ENCODE peak calls at places on chromosome 11, in five cellular contexts. E is NCI-H1105 treated with DMSO at 0.1 percent for 48 hours; K is effector CD8-positive, alpha-beta T cell; W is AG10803; F is kidney epithelial cell. U is an unnamed sample.

GRCh38 chr11:116601734-116602636 is 170.8 kb downstream of the BUD13 start:
- DNase-seq in F (no peak), E (no peak), W (peak), K (no peak), U (peak)

GRCh38 chr11:16925495-16926065 is 88.6 kb downstream of the PLEKHA7 start:
- DNase-seq in W (peak), F (no peak), K (no peak), E (peak), U (peak)

GRCh38 chr11:14894657-14895598 is 2.9 kb upstream of the CYP2R1 start:
- DNase-seq in W (peak), K (no peak), F (no peak), E (no peak), U (no peak)

GRCh38 chr11:85672111-85672875 is 7.4 kb upstream of the CREBZF start:
- DNase-seq in F (no peak), K (no peak), W (no peak), E (no peak), U (no peak)

GRCh38 chr11:92886243-92886905 is 83.1 kb upstream of the MTNR1B start:
- DNase-seq in E (peak), W (peak), F (peak), K (no peak), U (peak)

GRCh38 chr11:116595305-116595880 is 177.4 kb downstream of the BUD13 start:
- DNase-seq in E (peak), F (no peak), K (no peak), W (no peak), U (no peak)

GRCh38 chr11:26621147-26621546 is 49.1 kb upstream of the MUC15 start:
- DNase-seq in W (peak), F (peak), K (no peak), E (no peak), U (no peak)

GRCh38 chr11:74925281-74925680 is 23.6 kb downstream of the XRRA1 start:
- DNase-seq in W (peak), F (no peak), K (no peak), E (no peak), U (peak)

GRCh38 chr11:72668645-72669347 is 5.4 kb downstream of the PDE2A start:
- DNase-seq in F (no peak), E (no peak), K (no peak), W (no peak), U (peak)

GRCh38 chr11:95187730-95188129 is 43.3 kb downstream of the SESN3 start:
- DNase-seq in W (no peak), F (no peak), E (no peak), K (no peak), U (no peak)

GRCh38 chr11:34495724-34496377 is 17.7 kb downstream of the ELF5 start:
- DNase-seq in K (no peak), E (no peak), W (no peak), F (peak), U (no peak)

GRCh38 chr11:78773077-78773476 is 198.4 kb upstream of the NARS2 start:
- DNase-seq in K (no peak), E (no peak), F (no peak), W (peak), U (no peak)

GRCh38 chr11:70532728-70533127 is 134.4 kb downstream of the CTTN start:
- DNase-seq in E (no peak), F (no peak), W (peak), K (no peak), U (peak)

U was measured in myocyte.